ENCODE peak calls at places on chromosomes 12 and 14, in ten cellular contexts. R is thoracic aorta; E is OCI-LY7; C is ovary; S is CD8-positive, alpha-beta T cell; F is uterus; H is stomach; V is caudate nucleus; M is gastrocnemius medialis; J is body of pancreas. Q is an unnamed sample.
A peak's percentile ranks its signal among the peaks of the same experiment; 100 is the strongest.

GRCh38 chr12:11461433-11461832 is 66.1 kb upstream of the PRB2 start:
- DNase-seq in R (no peak), E (no peak), C (no peak), S (no peak), F (no peak), H (no peak), V (no peak), M (no peak), J (no peak), Q (no peak)

GRCh38 chr12:121992059-121992879 is 29.4 kb upstream of the BCL7A start:
- DNase-seq in R (no peak), E (no peak), C (no peak), S (peak; percentile 51), F (no peak), H (no peak), V (no peak), M (no peak), J (no peak), Q (no peak)

GRCh38 chr12:15963271-15963670 is 52.1 kb downstream of the DERA start:
- DNase-seq in R (no peak), E (no peak), C (no peak), S (no peak), F (no peak), H (no peak), V (no peak), M (no peak), J (no peak), Q (no peak)

GRCh38 chr14:104821229-104821945 is 20.5 kb downstream of the ZBTB42 start:
- DNase-seq in R (no peak), E (no peak), C (no peak), S (no peak), F (peak; percentile 12), H (no peak), V (no peak), M (no peak), J (no peak), Q (no peak)

GRCh38 chr12:57224973-57225679 is 4.4 kb upstream of the SHMT2 start:
- DNase-seq in R (no peak), E (peak; percentile 87), C (no peak), S (no peak), F (no peak), H (peak; percentile 64), V (no peak), M (no peak), J (peak; percentile 57), Q (no peak)

GRCh38 chr14:64363265-64363840 is 24.8 kb upstream of the MTHFD1 start:
- DNase-seq in R (no peak), E (no peak), C (no peak), S (no peak), F (no peak), H (no peak), V (no peak), M (no peak), J (no peak), Q (no peak)

GRCh38 chr12:104602901-104603300 is 146.2 kb downstream of the CHST11 start:
- DNase-seq in R (no peak), E (no peak), C (no peak), S (no peak), F (no peak), H (no peak), V (no peak), M (no peak), J (no peak), Q (no peak)

GRCh38 chr14:53640695-53641094 is 315.9 kb downstream of the BMP4 start:
- DNase-seq in R (no peak), E (no peak), C (no peak), S (no peak), F (no peak), H (no peak), V (no peak), M (no peak), J (no peak), Q (no peak)

GRCh38 chr14:68143341-68143807 is 323.8 kb downstream of the RAD51B start:
- DNase-seq in R (no peak), E (no peak), C (peak; percentile 91), S (no peak), F (peak; percentile 86), H (peak; percentile 45), V (no peak), M (peak; percentile 56), J (peak; percentile 85), Q (peak; percentile 32)

GRCh38 chr14:68139466-68140110 is 320.0 kb downstream of the RAD51B start:
- DNase-seq in R (no peak), E (no peak), C (no peak), S (no peak), F (no peak), H (no peak), V (no peak), M (no peak), J (no peak), Q (no peak)

GRCh38 chr14:68140111-68140741 is 320.6 kb downstream of the RAD51B start:
- DNase-seq in R (no peak), E (no peak), C (peak; percentile 72), S (no peak), F (peak; percentile 64), H (peak; percentile 38), V (no peak), M (no peak), J (peak; percentile 59), Q (no peak)

GRCh38 chr14:68140801-68141200 is 321.2 kb downstream of the RAD51B start:
- DNase-seq in R (no peak), E (no peak), C (no peak), S (no peak), F (no peak), H (no peak), V (no peak), M (no peak), J (no peak), Q (no peak)

GRCh38 chr14:68141531-68142088 is 322.0 kb downstream of the RAD51B start:
- DNase-seq in R (no peak), E (no peak), C (no peak), S (no peak), F (no peak), H (no peak), V (no peak), M (no peak), J (no peak), Q (no peak)
- H3K27ac ChIP-seq in R (no peak overlapping the region), E (no peak overlapping the region), C (peak overlapping the region; percentile 81), S (no peak overlapping the region), F (peak overlapping the region; percentile 92), H (no peak overlapping the region), V (no peak overlapping the region), M (peak overlapping the region; percentile 14), J (peak overlapping the region; percentile 57), Q (no peak overlapping the region)

GRCh38 chr12:112149596-112149995 is 24.2 kb downstream of the TRAFD1 start:
- DNase-seq in R (no peak), E (no peak), C (no peak), S (peak; percentile 38), F (no peak), H (no peak), V (no peak), M (no peak), J (peak; percentile 55), Q (no peak)
- H3K27ac ChIP-seq in R (no peak overlapping the region), E (no peak overlapping the region), C (no peak overlapping the region), S (no peak overlapping the region), F (no peak overlapping the region), H (no peak overlapping the region), V (no peak overlapping the region), M (no peak overlapping the region), J (no peak overlapping the region), Q (no peak overlapping the region)

GRCh38 chr14:22837059-22837749 is 819 bp downstream of the MMP14 start:
- DNase-seq in R (no peak), E (no peak), C (peak; percentile 65), S (peak; percentile 55), F (peak; percentile 70), H (peak; percentile 71), V (no peak), M (no peak), J (peak; percentile 76), Q (peak; percentile 47)

GRCh38 chr14:22839159-22839779 is 2.9 kb downstream of the MMP14 start:
- DNase-seq in R (no peak), E (no peak), C (no peak), S (no peak), F (no peak), H (no peak), V (no peak), M (no peak), J (no peak), Q (no peak)

GRCh38 chr14:22837750-22838538 is 1.6 kb downstream of the MMP14 start:
- DNase-seq in R (no peak), E (no peak), C (peak; percentile 77), S (no peak), F (peak; percentile 88), H (no peak), V (no peak), M (peak; percentile 37), J (peak; percentile 41), Q (no peak)

GRCh38 chr14:22836301-22837058 is at the start of gene MMP14:
- DNase-seq in R (peak; percentile 77), E (no peak), C (peak; percentile 86), S (no peak), F (peak; percentile 85), H (peak; percentile 69), V (no peak), M (peak; percentile 67), J (peak; percentile 73), Q (no peak)

DNA sequence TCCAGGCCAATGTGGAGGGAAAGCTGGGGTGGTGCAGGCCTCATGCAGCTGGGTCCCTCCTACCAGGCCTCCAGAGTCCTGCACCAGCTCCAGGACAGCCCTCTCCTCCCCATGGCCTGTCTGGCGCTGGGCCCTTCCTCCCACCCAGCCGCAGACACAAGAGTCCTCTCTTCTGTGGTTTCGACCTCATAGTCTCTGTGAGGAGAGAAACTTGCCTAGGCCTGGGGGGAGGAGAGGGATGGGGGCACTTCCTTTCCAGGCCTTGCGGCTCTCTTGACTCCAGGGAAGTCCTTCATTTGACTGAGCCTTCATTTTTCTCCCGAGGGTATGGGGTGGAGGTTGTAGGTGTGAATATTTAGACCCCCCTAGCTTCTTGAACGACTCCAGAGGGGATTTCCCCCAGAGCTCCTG is 2.3 kb downstream of the MMP14 start:
- DNase-seq in R (no peak), E (no peak), C (no peak), S (no peak), F (peak; percentile 60), H (no peak), V (no peak), M (no peak), J (no peak), Q (no peak)
- H3K27ac ChIP-seq in R (peak overlapping the region; percentile 95), E (no peak overlapping the region), C (peak overlapping the region; percentile 96), S (no peak overlapping the region), F (peak overlapping the region; percentile 96), H (peak overlapping the region; percentile 20), V (peak overlapping the region; percentile 85), M (peak overlapping the region; percentile 80), J (peak overlapping the region; percentile 86), Q (peak overlapping the region; percentile 59)

GRCh38 chr12:90055071-90055470 is 346.4 kb upstream of the ATP2B1 start:
- DNase-seq in R (no peak), E (no peak), C (no peak), S (no peak), F (no peak), H (no peak), V (no peak), M (no peak), J (no peak), Q (no peak)

GRCh38 chr12:90060031-90060430 is 351.4 kb upstream of the ATP2B1 start:
- DNase-seq in R (no peak), E (no peak), C (no peak), S (no peak), F (no peak), H (no peak), V (no peak), M (no peak), J (no peak), Q (no peak)

GRCh38 chr12:90062799-90063198 is 354.2 kb upstream of the ATP2B1 start:
- DNase-seq in R (no peak), E (no peak), C (no peak), S (no peak), F (no peak), H (no peak), V (no peak), M (no peak), J (no peak), Q (no peak)

GRCh38 chr12:90061834-90062233 is 353.2 kb upstream of the ATP2B1 start:
- DNase-seq in R (no peak), E (no peak), C (no peak), S (no peak), F (no peak), H (no peak), V (no peak), M (peak; percentile 17), J (no peak), Q (no peak)

GRCh38 chr12:90058721-90059120 is 350.1 kb upstream of the ATP2B1 start:
- DNase-seq in R (no peak), E (no peak), C (no peak), S (no peak), F (no peak), H (no peak), V (no peak), M (no peak), J (no peak), Q (no peak)
- H3K27ac ChIP-seq in R (no peak overlapping the region), E (no peak overlapping the region), C (no peak overlapping the region), S (no peak overlapping the region), F (no peak overlapping the region), H (no peak overlapping the region), V (no peak overlapping the region), M (no peak overlapping the region), J (no peak overlapping the region), Q (no peak overlapping the region)